ENCODE peak calls at places on chromosomes 11 and 22, in five cellular contexts. D, R, M, K and A are unnamed samples.

GRCh38 chr11:28228196-28228595 is 120.0 kb downstream of the METTL15 start:
- DNase-seq in D (no peak), R (no peak), M (no peak), K (no peak), A (peak)

GRCh38 chr11:10930224-10930960 is 72.5 kb upstream of the ZBED5 start:
- DNase-seq in D (no peak), R (peak), M (no peak), K (peak), A (peak)

GRCh38 chr22:37186997-37187522 is 987 bp downstream of the C1QTNF6 start:
- DNase-seq in D (peak), R (no peak), M (no peak), K (no peak), A (peak)

GRCh38 chr22:39724390-39724789 is 153.8 kb downstream of the CACNA1I start:
- DNase-seq in D (peak), R (no peak), M (no peak), K (peak), A (no peak)

GRCh38 chr11:34909955-34910354 is 6.2 kb downstream of the APIP start:
- DNase-seq in D (no peak), R (no peak), M (no peak), K (no peak), A (no peak)

GRCh38 chr11:82775736-82776346 is 42.2 kb upstream of the FAM181B start:
- DNase-seq in D (peak), R (peak), M (peak), K (peak), A (peak)

GRCh38 chr11:57476223-57476882 is 16.0 kb downstream of the RTN4RL2 start:
- DNase-seq in D (no peak), R (no peak), M (no peak), K (peak), A (no peak)

GRCh38 chr11:29129850-29130249 is 887.0 kb downstream of the KCNA4 start:
- DNase-seq in D (no peak), R (peak), M (no peak), K (no peak), A (peak)

GRCh38 chr22:45503816-45504702 is 1.4 kb downstream of the FBLN1 start:
- DNase-seq in D (peak), R (peak), M (peak), K (peak), A (peak)